ENCODE peak calls at places on chromosomes 2 and 18, in six cellular contexts. J, Q, H, V, U and F are unnamed samples.

GRCh38 chr2:15577071-15577706 is 14.5 kb upstream of the DDX1 start:
- DNase-seq in H (peak; percentile 82), U (peak; percentile 89), J (peak; percentile 80), V (peak; percentile 74), Q (peak; percentile 81), F (peak; percentile 62)

GRCh38 chr2:24174851-24175277 is at the start of gene FAM228A:
- DNase-seq in U (no peak), H (no peak), Q (no peak), J (no peak), V (no peak), F (no peak)

GRCh38 chr2:120922571-120923332 is 187.1 kb downstream of the GLI2 start:
- DNase-seq in H (no peak), Q (no peak), V (no peak), J (no peak), U (no peak), F (no peak)

GRCh38 chr2:191215666-191216065 is 29.5 kb upstream of the MYO1B start:
- DNase-seq in H (no peak), U (peak; percentile 25), Q (no peak), J (no peak), V (no peak), F (no peak)

GRCh38 chr2:55809875-55810620 is 113.5 kb downstream of the EFEMP1 start:
- DNase-seq in U (no peak), H (no peak), V (peak; percentile 74), J (no peak), Q (no peak), F (peak; percentile 15)

GRCh38 chr2:225122582-225123486 is 80.6 kb upstream of the DOCK10 start:
- DNase-seq in Q (peak; percentile 24), U (peak; percentile 65), V (no peak), J (no peak), H (no peak), F (no peak)

GRCh38 chr2:174544802-174545201 is 52.8 kb downstream of the WIPF1 start:
- DNase-seq in J (no peak), V (no peak), H (no peak), U (no peak), Q (no peak), F (no peak)

GRCh38 chr2:66684289-66684688 is 249.4 kb downstream of the MEIS1 start:
- DNase-seq in H (no peak), J (no peak), Q (no peak), V (no peak), U (peak; percentile 68), F (peak; percentile 74)

GRCh38 chr2:20609349-20609994 is 41.4 kb downstream of the HS1BP3 start:
- DNase-seq in U (peak; percentile 74), V (peak; percentile 89), J (peak; percentile 61), Q (peak; percentile 76), H (no peak), F (no peak)

GRCh38 chr2:214904634-214905033 is 95.2 kb upstream of the BARD1 start:
- DNase-seq in V (no peak), Q (no peak), J (no peak), U (no peak), H (no peak), F (no peak)

GRCh38 chr18:59718108-59719057 is 21.2 kb upstream of the CCBE1 start:
- DNase-seq in Q (peak; percentile 28), U (peak; percentile 98), V (no peak), H (no peak), J (no peak), F (peak; percentile 97)

GRCh38 chr18:49597556-49597955 is 35.7 kb downstream of the LIPG start:
- DNase-seq in J (no peak), H (no peak), U (no peak), Q (no peak), V (no peak), F (peak; percentile 87)

DNA sequence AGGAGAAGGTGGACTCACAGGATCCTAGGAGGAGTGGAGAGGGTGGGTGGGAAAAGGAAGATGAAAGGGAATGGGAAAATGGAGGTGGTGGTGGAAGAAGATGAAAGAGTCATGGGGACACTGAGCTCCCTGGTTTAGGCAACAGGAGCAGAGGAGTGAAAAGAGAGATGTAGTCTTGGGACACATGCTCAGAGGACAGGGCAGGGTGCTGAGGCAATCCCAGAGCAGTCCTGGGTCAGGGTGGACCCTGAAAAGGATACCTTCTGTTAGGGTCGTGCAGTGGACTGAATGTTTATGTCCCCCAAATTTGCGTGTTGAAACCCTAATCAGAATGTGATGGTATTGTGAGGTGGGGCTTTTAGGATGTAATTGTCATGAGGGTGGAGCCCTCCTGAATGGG is 37.9 kb downstream of the SUCLG1 start:
- DNase-seq in Q (no peak), V (no peak), U (no peak), H (no peak), J (no peak), F (no peak)
- H3K4me1 ChIP-seq in Q (no peaks in the 10 kb centered on the region), V (no peaks in the 10 kb centered on the region), U (no peaks in the 10 kb centered on the region), H (no peaks in the 10 kb centered on the region), J (no peaks in the 10 kb centered on the region), F (no peaks in the 10 kb centered on the region)

GRCh38 chr2:207108440-207108839 is 57.3 kb downstream of the KLF7 start:
- DNase-seq in H (no peak), Q (no peak), V (no peak), J (no peak), U (no peak), F (no peak)

GRCh38 chr2:207107120-207107519 is 58.6 kb downstream of the KLF7 start:
- DNase-seq in Q (no peak), U (no peak), V (no peak), J (no peak), H (no peak), F (no peak)

GRCh38 chr2:207107551-207107950 is 58.2 kb downstream of the KLF7 start:
- DNase-seq in Q (no peak), V (no peak), U (no peak), J (no peak), H (no peak), F (no peak)

GRCh38 chr2:207101984-207102383 is 63.8 kb downstream of the KLF7 start:
- DNase-seq in V (no peak), Q (no peak), U (no peak), J (no peak), H (no peak), F (no peak)

DNA sequence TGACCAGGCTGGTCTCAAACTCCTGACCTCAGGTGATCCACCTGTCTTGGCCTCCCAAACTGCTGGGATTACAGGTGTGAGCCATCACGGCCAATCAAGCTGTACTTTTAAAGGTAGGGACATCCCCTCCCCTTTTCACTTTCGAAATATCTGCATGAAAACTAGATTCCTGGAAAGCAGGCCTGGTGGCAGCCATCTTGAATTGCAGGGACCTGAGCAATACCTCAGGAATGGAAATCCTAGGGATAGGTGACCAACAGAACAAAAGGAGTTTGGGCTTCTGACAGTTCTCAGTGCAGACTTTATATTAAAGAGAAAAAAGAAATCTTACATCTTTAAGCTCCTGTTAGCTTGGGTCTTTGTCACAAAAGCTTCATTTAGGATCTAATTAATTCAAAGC is 62.6 kb downstream of the KLF7 start:
- DNase-seq in Q (no peak), V (no peak), H (no peak), J (no peak), U (no peak), F (no peak)
- H3K27me3 ChIP-seq in Q (no peaks in the 10 kb centered on the region), V (no peaks in the 10 kb centered on the region), H (no peaks in the 10 kb centered on the region), J (no peaks in the 10 kb centered on the region), U (no peaks in the 10 kb centered on the region), F (no peaks in the 10 kb centered on the region)

DNA sequence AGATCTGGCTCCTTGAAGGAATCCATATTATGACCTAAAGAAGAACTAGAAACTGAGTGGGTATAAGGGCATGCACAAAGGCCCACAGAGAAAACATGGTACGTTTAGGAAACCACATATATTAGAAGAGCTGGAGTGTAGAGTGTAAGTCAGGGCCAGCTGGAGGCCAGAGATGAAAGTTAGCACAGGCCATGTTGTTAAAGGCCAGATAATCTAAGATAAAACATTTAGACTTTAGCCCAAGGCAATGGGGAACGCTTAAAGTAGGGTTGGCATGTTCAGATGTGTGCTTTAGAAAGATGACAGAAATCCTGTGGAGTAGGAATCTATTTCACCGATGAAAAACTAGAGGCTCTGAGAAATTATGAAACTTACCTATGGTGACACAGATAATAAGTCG is 229.1 kb upstream of the NRP2 start:
- DNase-seq in V (no peak), U (no peak), Q (no peak), J (no peak), H (no peak), F (no peak)
- H3K4me1 ChIP-seq in V (no peaks in the 10 kb centered on the region), U (no peaks in the 10 kb centered on the region), Q (no peaks in the 10 kb centered on the region), J (no peaks in the 10 kb centered on the region), H (no peaks in the 10 kb centered on the region), F (no peaks in the 10 kb centered on the region)

DNA sequence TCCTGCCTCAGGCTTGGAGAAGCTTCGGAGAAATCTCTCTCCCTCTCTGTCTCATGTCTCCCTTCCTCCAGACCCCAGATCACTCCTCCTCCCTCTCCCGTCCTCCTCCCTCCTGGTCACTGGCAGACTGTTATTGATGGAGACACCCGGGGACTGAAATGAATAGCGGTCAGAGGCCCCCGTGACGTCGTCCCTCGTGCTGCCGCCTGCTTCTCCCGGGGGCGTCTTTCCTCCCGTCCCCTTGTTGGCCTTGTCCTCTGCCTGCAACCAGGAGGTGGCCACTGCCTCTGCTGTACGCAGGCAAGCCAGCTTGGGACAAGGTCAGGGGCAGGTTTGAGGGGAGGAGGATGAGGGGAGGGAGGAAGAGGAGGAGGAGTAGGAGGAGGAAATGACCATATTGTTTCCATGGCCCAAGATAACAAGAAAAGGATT is 78.2 kb downstream of the CELF4 start:
- DNase-seq in U (no peak), H (no peak), V (no peak), Q (no peak), J (peak; percentile 57), F (no peak)
- H3K27me3 ChIP-seq in U (no peaks in the 10 kb centered on the region), H (peaks cover 4% of the 10 kb centered on the region), V (no peaks in the 10 kb centered on the region), Q (peaks cover 92% of the 10 kb centered on the region), J (no peaks in the 10 kb centered on the region), F (peaks cover 65% of the 10 kb centered on the region)

DNA sequence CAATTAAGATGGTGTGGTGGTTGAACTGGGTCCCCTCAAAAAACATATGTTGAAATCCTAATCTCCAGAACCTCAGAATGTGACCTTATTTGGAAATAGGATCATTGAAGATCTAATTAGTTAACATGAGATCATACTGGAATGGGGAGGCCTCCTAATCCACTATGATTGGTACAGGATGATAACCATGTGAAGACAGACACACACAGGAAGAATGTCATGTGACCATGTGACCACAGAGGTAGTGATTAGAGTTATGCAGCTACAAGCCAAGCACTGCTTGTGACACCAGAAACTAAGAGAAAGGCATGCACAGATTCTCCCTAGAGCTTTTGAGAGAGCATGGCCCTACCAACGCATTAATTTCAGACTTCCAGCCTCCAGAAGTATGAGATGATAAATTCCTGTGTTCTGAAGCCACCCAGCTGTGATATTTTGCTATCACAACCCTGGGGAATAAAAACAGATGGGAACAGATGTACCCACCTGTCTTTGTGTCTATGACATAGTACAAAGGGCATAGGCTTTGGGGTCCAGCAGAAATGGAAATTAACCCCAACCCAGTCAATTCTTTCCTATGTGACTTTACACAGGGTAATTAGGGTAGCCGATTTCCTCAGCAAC is 46.9 kb upstream of the TGIF1 start:
- DNase-seq in J (no peak), H (no peak), U (no peak), V (no peak), Q (peak; percentile 50), F (peak; percentile 34)
- H3K4me1 ChIP-seq in J (no peaks in the 10 kb centered on the region), H (peaks cover 14% of the 10 kb centered on the region), U (no peaks in the 10 kb centered on the region), V (no peaks in the 10 kb centered on the region), Q (no peaks in the 10 kb centered on the region), F (no peaks in the 10 kb centered on the region)